ENCODE peak calls at places on chromosomes 2 and 18, in seven cellular contexts. O is tibial nerve, A is endothelial cell of umbilical vein, R is H9, V is suprapubic skin, F is right atrium auricular region, E is heart right ventricle. C is an unnamed sample.

GRCh38 chr2:218357194-218358177 is 829 bp downstream of the CATIP start:
- DNase-seq in O (no peak), A (no peak), R (no peak), V (no peak), F (no peak), E (no peak), C (no peak)

GRCh38 chr18:75478996-75479870 is 51.7 kb upstream of the SMIM21 start:
- DNase-seq in O (no peak), A (peak), R (no peak), V (no peak), F (no peak), E (no peak), C (no peak)

GRCh38 chr18:36299010-36299409 is 1.5 kb downstream of the FHOD3 start:
- DNase-seq in O (no peak), A (no peak), R (no peak), V (no peak), F (no peak), E (no peak), C (no peak)

GRCh38 chr2:197196737-197197136 is 113.8 kb downstream of the ANKRD44 start:
- DNase-seq in O (no peak), A (no peak), R (no peak), V (no peak), F (no peak), E (no peak), C (no peak)

GRCh38 chr2:146031158-146031557 is 1511.2 kb upstream of the ZEB2 start:
- DNase-seq in O (no peak), A (no peak), R (no peak), V (no peak), F (no peak), E (no peak), C (no peak)

GRCh38 chr2:32647180-32647651 is 19.4 kb downstream of the TTC27 start:
- DNase-seq in O (no peak), A (no peak), R (no peak), V (no peak), F (no peak), E (no peak), C (no peak)

GRCh38 chr2:112957511-112957910 is 20.3 kb upstream of the IL36G start:
- DNase-seq in O (no peak), A (no peak), R (no peak), V (no peak), F (no peak), E (no peak), C (no peak)

GRCh38 chr2:232986155-232986554 is 26.9 kb downstream of the NGEF start:
- DNase-seq in O (no peak), A (no peak), R (no peak), V (no peak), F (no peak), E (no peak), C (no peak)

GRCh38 chr2:108573070-108573469 is 38.8 kb downstream of the LIMS1 start:
- DNase-seq in O (no peak), A (no peak), R (no peak), V (no peak), F (no peak), E (no peak), C (no peak)

GRCh38 chr2:101349893-101350662 is 37.2 kb downstream of the CREG2 start:
- DNase-seq in O (no peak), A (no peak), R (no peak), V (no peak), F (no peak), E (no peak), C (no peak)

GRCh38 chr2:64437883-64438282 is 16.1 kb upstream of the LGALSL start:
- DNase-seq in O (no peak), A (no peak), R (no peak), V (no peak), F (no peak), E (no peak), C (no peak)

GRCh38 chr2:189116059-189116458 is 63.5 kb downstream of the COL5A2 start:
- DNase-seq in O (no peak), A (no peak), R (peak), V (no peak), F (no peak), E (no peak), C (no peak)

GRCh38 chr2:99682280-99683060 is 192.7 kb upstream of the REV1 start:
- DNase-seq in O (no peak), A (no peak), R (no peak), V (no peak), F (peak), E (no peak), C (no peak)

GRCh38 chr2:163736433-163737168 is 793 bp upstream of the FIGN start:
- DNase-seq in O (peak), A (peak), R (peak), V (peak), F (peak), E (peak), C (no peak)

GRCh38 chr18:9613550-9614400 is 584 bp downstream of the PPP4R1 start:
- DNase-seq in O (peak), A (peak), R (peak), V (peak), F (peak), E (peak), C (peak)

GRCh38 chr2:239716009-239716408 is 309.1 kb downstream of the NDUFA10 start:
- DNase-seq in O (no peak), A (no peak), R (no peak), V (no peak), F (no peak), E (no peak), C (no peak)

GRCh38 chr18:29644276-29644675 is 1398.3 kb downstream of the DSC3 start:
- DNase-seq in O (no peak), A (no peak), R (no peak), V (no peak), F (no peak), E (no peak), C (no peak)

GRCh38 chr2:18132697-18133096 is 254.2 kb downstream of the KCNS3 start:
- DNase-seq in O (no peak), A (no peak), R (no peak), V (no peak), F (no peak), E (no peak), C (no peak)

GRCh38 chr2:3282056-3282998 is 95.3 kb downstream of the EIPR1 start:
- DNase-seq in O (no peak), A (no peak), R (peak), V (no peak), F (no peak), E (peak), C (no peak)

GRCh38 chr2:62801814-62802524 is 96.5 kb downstream of the EHBP1 start:
- DNase-seq in O (no peak), A (no peak), R (no peak), V (no peak), F (no peak), E (no peak), C (no peak)

GRCh38 chr2:154133823-154134222 is 262.1 kb downstream of the GALNT13 start:
- DNase-seq in O (no peak), A (no peak), R (no peak), V (no peak), F (no peak), E (no peak), C (no peak)

GRCh38 chr2:40844353-40845277 is 392.7 kb upstream of the SLC8A1 start:
- DNase-seq in O (no peak), A (no peak), R (peak), V (no peak), F (no peak), E (no peak), C (no peak)

GRCh38 chr2:50480507-50480906 is 551.4 kb downstream of the NRXN1 start:
- DNase-seq in O (no peak), A (no peak), R (no peak), V (no peak), F (no peak), E (no peak), C (no peak)

GRCh38 chr2:112482309-112483046 is 522 bp downstream of the TTL start:
- DNase-seq in O (no peak), A (peak), R (peak), V (no peak), F (no peak), E (peak), C (peak)

GRCh38 chr2:166106431-166107015 is 21.3 kb downstream of the SCN1A start:
- DNase-seq in O (no peak), A (peak), R (peak), V (no peak), F (no peak), E (no peak), C (no peak)

GRCh38 chr2:112688086-112688880 is 32.5 kb upstream of the NT5DC4 start:
- DNase-seq in O (no peak), A (peak), R (no peak), V (peak), F (no peak), E (no peak), C (no peak)

GRCh38 chr2:30527859-30528258 is 80.8 kb downstream of the LCLAT1 start:
- DNase-seq in O (no peak), A (no peak), R (no peak), V (no peak), F (no peak), E (no peak), C (no peak)

GRCh38 chr18:62784966-62785413 is 69.6 kb downstream of the PHLPP1 start:
- DNase-seq in O (no peak), A (no peak), R (no peak), V (no peak), F (no peak), E (peak), C (no peak)

GRCh38 chr2:182649316-182649715 is 66.7 kb upstream of the DNAJC10 start:
- DNase-seq in O (no peak), A (peak), R (peak), V (no peak), F (no peak), E (peak), C (no peak)

GRCh38 chr18:22432672-22433137 is 15.0 kb upstream of the CTAGE1 start:
- DNase-seq in O (peak), A (peak), R (no peak), V (no peak), F (peak), E (peak), C (peak)

GRCh38 chr18:22211660-22212059 is 42.3 kb downstream of the GATA6 start:
- DNase-seq in O (no peak), A (no peak), R (no peak), V (no peak), F (no peak), E (no peak), C (no peak)

GRCh38 chr2:28359222-28360065 is 33.2 kb upstream of the FOSL2 start:
- DNase-seq in O (no peak), A (peak), R (no peak), V (no peak), F (peak), E (peak), C (no peak)

GRCh38 chr18:79396431-79397287 is 929 bp downstream of the NFATC1 start:
- DNase-seq in O (no peak), A (peak), R (no peak), V (no peak), F (no peak), E (peak), C (no peak)

GRCh38 chr2:20443276-20443920 is 3.5 kb upstream of the RHOB start:
- DNase-seq in O (peak), A (peak), R (no peak), V (peak), F (peak), E (peak), C (peak)

GRCh38 chr2:9690252-9690651 is 59.5 kb upstream of the YWHAQ start:
- DNase-seq in O (no peak), A (no peak), R (no peak), V (no peak), F (no peak), E (peak), C (no peak)

GRCh38 chr2:236545248-236545658 is 24.4 kb upstream of the ACKR3 start:
- DNase-seq in O (no peak), A (no peak), R (no peak), V (no peak), F (no peak), E (no peak), C (no peak)

GRCh38 chr2:75553961-75554539 is 6.7 kb downstream of the EVA1A start:
- DNase-seq in O (no peak), A (no peak), R (peak), V (no peak), F (no peak), E (no peak), C (no peak)

GRCh38 chr2:134724341-134724740 is 5.5 kb upstream of the TMEM163 start:
- DNase-seq in O (no peak), A (no peak), R (no peak), V (no peak), F (no peak), E (no peak), C (no peak)

GRCh38 chr2:134722728-134723127 is 3.9 kb upstream of the TMEM163 start:
- DNase-seq in O (no peak), A (no peak), R (peak), V (no peak), F (no peak), E (no peak), C (no peak)

GRCh38 chr2:134727385-134727784 is 8.6 kb upstream of the TMEM163 start:
- DNase-seq in O (no peak), A (peak), R (no peak), V (no peak), F (no peak), E (no peak), C (no peak)

DNA sequence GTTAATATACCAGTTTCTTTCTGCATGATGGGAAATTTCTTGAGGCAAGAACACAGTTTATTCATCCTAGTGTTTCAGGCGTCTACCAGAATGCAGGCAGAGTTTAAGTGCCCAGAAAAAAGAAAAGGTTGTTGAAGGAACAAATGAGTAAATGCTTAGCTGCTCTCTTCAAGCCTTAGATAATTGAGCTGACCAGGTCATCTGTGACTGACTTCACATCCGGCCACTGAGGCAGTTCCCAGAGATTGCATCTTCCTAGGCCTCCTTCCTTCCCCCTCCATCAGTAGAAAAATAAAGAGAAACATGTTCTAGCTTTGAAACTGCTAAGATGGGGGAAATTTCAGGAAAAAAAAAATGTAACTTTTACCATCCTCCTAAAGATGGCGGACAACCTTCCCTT is 9.4 kb upstream of the TMEM163 start:
- DNase-seq in O (no peak), A (no peak), R (no peak), V (no peak), F (no peak), E (no peak), C (no peak)
- H3K27ac ChIP-seq in O (no peak), A (no peak), R (no peak), V (no peak), F (no peak), E (no peak), C (no peak)

GRCh38 chr2:207765541-207765940 is 4.2 kb downstream of the FZD5 start:
- DNase-seq in O (no peak), A (no peak), R (peak), V (no peak), F (no peak), E (no peak), C (no peak)
- TF ChIP-seq CTCF in O (no peak), A (no peak), R (no peak), V (no peak), F (no peak), E (no peak), C (no peak)

GRCh38 chr2:85995648-85996529 is 107.1 kb upstream of the ST3GAL5 start:
- DNase-seq in O (no peak), A (no peak), R (peak), V (peak), F (peak), E (no peak), C (no peak)

GRCh38 chr2:85999131-85999831 is 106.4 kb downstream of the POLR1A start:
- DNase-seq in O (no peak), A (peak), R (peak), V (peak), F (no peak), E (no peak), C (peak)

GRCh38 chr2:85996591-85996990 is 107.8 kb upstream of the ST3GAL5 start:
- DNase-seq in O (no peak), A (no peak), R (peak), V (peak), F (peak), E (no peak), C (no peak)

GRCh38 chr2:85998071-85998991 is 107.4 kb downstream of the POLR1A start:
- DNase-seq in O (peak), A (no peak), R (peak), V (peak), F (peak), E (peak), C (peak)

DNA sequence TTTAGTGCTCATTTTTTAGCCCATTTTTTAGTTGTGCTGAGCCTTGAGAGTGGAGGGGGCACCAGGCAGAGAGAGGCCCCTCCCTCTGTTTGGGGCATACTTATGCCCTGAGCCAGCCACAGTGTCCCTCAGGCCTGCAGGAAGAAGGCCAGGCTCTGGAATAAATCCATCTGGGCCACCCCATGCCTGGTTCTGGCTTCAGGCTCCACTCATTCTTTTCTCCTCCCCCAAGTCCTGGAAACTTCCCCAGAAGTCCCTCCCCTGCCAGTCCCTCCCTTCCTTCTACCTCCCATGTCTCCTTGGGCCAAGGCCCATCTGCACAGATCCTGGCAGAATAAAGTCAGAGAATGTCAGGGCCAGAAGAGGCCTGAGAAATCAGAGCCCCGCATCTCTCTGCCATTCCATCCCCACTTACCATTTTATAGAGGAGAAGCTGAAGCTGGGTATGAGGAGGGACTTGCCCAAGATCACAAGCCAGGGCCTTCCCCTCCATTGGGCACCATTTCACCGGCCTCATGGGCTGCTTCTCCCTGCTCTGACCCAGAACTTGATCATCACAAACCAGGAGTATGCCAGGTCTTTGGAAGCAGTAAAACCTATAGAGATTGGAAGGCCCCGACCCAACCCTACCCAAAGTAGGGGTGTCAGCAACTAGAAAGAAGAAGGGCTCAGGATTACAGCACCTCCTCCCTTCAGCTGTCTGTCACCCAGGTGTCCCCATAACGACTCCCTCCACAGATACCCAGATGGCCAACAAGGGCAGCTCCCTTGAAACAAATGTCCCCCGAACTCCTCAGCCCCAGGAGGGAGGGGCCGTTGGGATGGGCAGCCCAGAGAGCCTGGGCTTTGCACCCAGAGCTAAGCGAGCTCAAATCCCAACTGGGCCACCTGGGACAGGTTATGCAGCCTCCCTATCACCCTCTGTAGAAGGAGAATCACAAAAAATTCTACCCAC is 108.4 kb downstream of the POLR1A start:
- DNase-seq in O (no peak), A (no peak), R (peak), V (peak), F (no peak), E (no peak), C (peak)
- H3K27ac ChIP-seq in O (peak), A (no peak), R (no peak), V (peak), F (peak), E (peak), C (peak)

GRCh38 chr2:105768961-105769452 is 24.3 kb downstream of the NCK2 start:
- DNase-seq in O (no peak), A (no peak), R (no peak), V (no peak), F (no peak), E (no peak), C (no peak)

GRCh38 chr2:105768176-105768575 is 23.5 kb downstream of the NCK2 start:
- DNase-seq in O (no peak), A (no peak), R (no peak), V (no peak), F (no peak), E (no peak), C (no peak)

GRCh38 chr2:105764059-105764458 is 19.3 kb downstream of the NCK2 start:
- DNase-seq in O (no peak), A (no peak), R (no peak), V (no peak), F (no peak), E (no peak), C (no peak)

GRCh38 chr2:105765415-105766299 is 20.9 kb downstream of the NCK2 start:
- DNase-seq in O (no peak), A (no peak), R (no peak), V (peak), F (no peak), E (no peak), C (no peak)

GRCh38 chr2:105766300-105766866 is 21.7 kb downstream of the NCK2 start:
- DNase-seq in O (no peak), A (no peak), R (no peak), V (no peak), F (no peak), E (no peak), C (no peak)
- TF ChIP-seq CTCF in O (no peak), A (no peak), R (no peak), V (no peak), F (no peak), E (no peak), C (no peak)

GRCh38 chr18:25236736-25237135 is 115.2 kb downstream of the ZNF521 start:
- DNase-seq in O (no peak), A (no peak), R (no peak), V (no peak), F (no peak), E (no peak), C (no peak)

GRCh38 chr18:25235648-25236047 is 116.3 kb downstream of the ZNF521 start:
- DNase-seq in O (no peak), A (peak), R (no peak), V (no peak), F (no peak), E (no peak), C (no peak)

GRCh38 chr18:25234740-25235345 is 117.1 kb downstream of the ZNF521 start:
- DNase-seq in O (no peak), A (peak), R (no peak), V (no peak), F (no peak), E (no peak), C (no peak)

GRCh38 chr18:25239636-25240468 is 112.1 kb downstream of the ZNF521 start:
- DNase-seq in O (no peak), A (peak), R (no peak), V (no peak), F (no peak), E (no peak), C (no peak)

GRCh38 chr18:25237571-25238267 is 114.2 kb downstream of the ZNF521 start:
- DNase-seq in O (no peak), A (no peak), R (no peak), V (no peak), F (no peak), E (no peak), C (no peak)
- H3K27ac ChIP-seq in O (no peak), A (no peak), R (no peak), V (no peak), F (peak), E (peak), C (no peak)